ENCODE peak calls at places on chromosomes 3 and 15, in ten cellular contexts. One of them, this sample, is unnamed.

GRCh38 chr15:66503780-66504562 is 684 bp downstream of the RPL4 start:
- DNase-seq in activated T-cell treated with anti-CD3 and anti-CD28 coated beads for 1 hour: no peak
- DNase-seq in stromal cell of bone marrow: no peak
- DNase-seq in uterus: no peak
- DNase-seq in progenitor cell of endocrine pancreas: no peak
- DNase-seq in stimulated activated CD8-positive, alpha-beta memory T cell treated with anti-CD3 and anti-CD28 coated beads, Interleukin-7, amount 100 ng/mL, for 24 hours: no peak
- DNase-seq in islet precursor cell: peak
- DNase-seq in A549: no peak
- DNase-seq in SW 1271: no peak
- DNase-seq in pulmonary artery endothelial cell: no peak
- DNase-seq in this sample: no peak

GRCh38 chr3:23640472-23641146 is 165.1 kb upstream of the UBE2E1 start:
- DNase-seq in pulmonary artery endothelial cell: no peak
- DNase-seq in islet precursor cell: no peak
- DNase-seq in stimulated activated CD8-positive, alpha-beta memory T cell treated with anti-CD3 and anti-CD28 coated beads, Interleukin-7, amount 100 ng/mL, for 24 hours: no peak
- DNase-seq in uterus: no peak
- DNase-seq in stromal cell of bone marrow: no peak
- DNase-seq in SW 1271: no peak
- DNase-seq in A549: no peak
- DNase-seq in progenitor cell of endocrine pancreas: no peak
- DNase-seq in activated T-cell treated with anti-CD3 and anti-CD28 coated beads for 1 hour: no peak
- DNase-seq in this sample: no peak

GRCh38 chr3:105542604-105543003 is 175.9 kb downstream of the ALCAM start:
- DNase-seq in progenitor cell of endocrine pancreas: no peak
- DNase-seq in activated T-cell treated with anti-CD3 and anti-CD28 coated beads for 1 hour: no peak
- DNase-seq in stimulated activated CD8-positive, alpha-beta memory T cell treated with anti-CD3 and anti-CD28 coated beads, Interleukin-7, amount 100 ng/mL, for 24 hours: no peak
- DNase-seq in SW 1271: no peak
- DNase-seq in stromal cell of bone marrow: no peak
- DNase-seq in uterus: no peak
- DNase-seq in A549: no peak
- DNase-seq in islet precursor cell: no peak
- DNase-seq in pulmonary artery endothelial cell: no peak
- DNase-seq in this sample: no peak

GRCh38 chr15:48897144-48897814 is 19.3 kb downstream of the EID1 start:
- DNase-seq in uterus: no peak
- DNase-seq in progenitor cell of endocrine pancreas: no peak
- DNase-seq in SW 1271: no peak
- DNase-seq in stimulated activated CD8-positive, alpha-beta memory T cell treated with anti-CD3 and anti-CD28 coated beads, Interleukin-7, amount 100 ng/mL, for 24 hours: no peak
- DNase-seq in A549: no peak
- DNase-seq in islet precursor cell: no peak
- DNase-seq in pulmonary artery endothelial cell: no peak
- DNase-seq in stromal cell of bone marrow: peak
- DNase-seq in activated T-cell treated with anti-CD3 and anti-CD28 coated beads for 1 hour: no peak
- DNase-seq in this sample: no peak

GRCh38 chr3:29026959-29027358 is 253.9 kb upstream of the RBMS3 start:
- DNase-seq in activated T-cell treated with anti-CD3 and anti-CD28 coated beads for 1 hour: no peak
- DNase-seq in islet precursor cell: no peak
- DNase-seq in pulmonary artery endothelial cell: no peak
- DNase-seq in SW 1271: no peak
- DNase-seq in A549: no peak
- DNase-seq in stimulated activated CD8-positive, alpha-beta memory T cell treated with anti-CD3 and anti-CD28 coated beads, Interleukin-7, amount 100 ng/mL, for 24 hours: no peak
- DNase-seq in uterus: no peak
- DNase-seq in progenitor cell of endocrine pancreas: no peak
- DNase-seq in stromal cell of bone marrow: no peak
- DNase-seq in this sample: no peak

GRCh38 chr3:107994954-107995715 is 95.7 kb downstream of the CD47 start:
- DNase-seq in SW 1271: no peak
- DNase-seq in A549: no peak
- DNase-seq in stromal cell of bone marrow: no peak
- DNase-seq in pulmonary artery endothelial cell: no peak
- DNase-seq in stimulated activated CD8-positive, alpha-beta memory T cell treated with anti-CD3 and anti-CD28 coated beads, Interleukin-7, amount 100 ng/mL, for 24 hours: no peak
- DNase-seq in progenitor cell of endocrine pancreas: no peak
- DNase-seq in uterus: no peak
- DNase-seq in activated T-cell treated with anti-CD3 and anti-CD28 coated beads for 1 hour: no peak
- DNase-seq in islet precursor cell: no peak
- DNase-seq in this sample: no peak

GRCh38 chr3:127196002-127196401 is 3.1 kb downstream of the PRR23E start:
- DNase-seq in uterus: no peak
- DNase-seq in stromal cell of bone marrow: no peak
- DNase-seq in progenitor cell of endocrine pancreas: no peak
- DNase-seq in A549: no peak
- DNase-seq in stimulated activated CD8-positive, alpha-beta memory T cell treated with anti-CD3 and anti-CD28 coated beads, Interleukin-7, amount 100 ng/mL, for 24 hours: no peak
- DNase-seq in activated T-cell treated with anti-CD3 and anti-CD28 coated beads for 1 hour: no peak
- DNase-seq in pulmonary artery endothelial cell: no peak
- DNase-seq in islet precursor cell: peak
- DNase-seq in SW 1271: no peak
- DNase-seq in this sample: no peak

GRCh38 chr3:85475346-85475745 is 516.6 kb downstream of the CADM2 start:
- DNase-seq in A549: no peak
- DNase-seq in stimulated activated CD8-positive, alpha-beta memory T cell treated with anti-CD3 and anti-CD28 coated beads, Interleukin-7, amount 100 ng/mL, for 24 hours: no peak
- DNase-seq in progenitor cell of endocrine pancreas: no peak
- DNase-seq in pulmonary artery endothelial cell: no peak
- DNase-seq in SW 1271: no peak
- DNase-seq in islet precursor cell: no peak
- DNase-seq in stromal cell of bone marrow: no peak
- DNase-seq in uterus: no peak
- DNase-seq in activated T-cell treated with anti-CD3 and anti-CD28 coated beads for 1 hour: no peak
- DNase-seq in this sample: no peak

GRCh38 chr3:52892625-52893311 is 4.6 kb downstream of the STIMATE start:
- DNase-seq in stromal cell of bone marrow: no peak
- DNase-seq in activated T-cell treated with anti-CD3 and anti-CD28 coated beads for 1 hour: peak
- DNase-seq in progenitor cell of endocrine pancreas: no peak
- DNase-seq in islet precursor cell: peak
- DNase-seq in pulmonary artery endothelial cell: no peak
- DNase-seq in uterus: no peak
- DNase-seq in stimulated activated CD8-positive, alpha-beta memory T cell treated with anti-CD3 and anti-CD28 coated beads, Interleukin-7, amount 100 ng/mL, for 24 hours: no peak
- DNase-seq in A549: no peak
- DNase-seq in SW 1271: no peak
- DNase-seq in this sample: no peak

GRCh38 chr3:149224736-149225594 is 3.3 kb upstream of the CP start:
- DNase-seq in A549: peak
- DNase-seq in islet precursor cell: peak
- DNase-seq in uterus: no peak
- DNase-seq in stromal cell of bone marrow: no peak
- DNase-seq in progenitor cell of endocrine pancreas: no peak
- DNase-seq in stimulated activated CD8-positive, alpha-beta memory T cell treated with anti-CD3 and anti-CD28 coated beads, Interleukin-7, amount 100 ng/mL, for 24 hours: no peak
- DNase-seq in pulmonary artery endothelial cell: peak
- DNase-seq in activated T-cell treated with anti-CD3 and anti-CD28 coated beads for 1 hour: no peak
- DNase-seq in SW 1271: peak
- DNase-seq in this sample: no peak

GRCh38 chr3:29381595-29381994 is 100.7 kb downstream of the RBMS3 start:
- DNase-seq in stimulated activated CD8-positive, alpha-beta memory T cell treated with anti-CD3 and anti-CD28 coated beads, Interleukin-7, amount 100 ng/mL, for 24 hours: no peak
- DNase-seq in islet precursor cell: no peak
- DNase-seq in SW 1271: no peak
- DNase-seq in activated T-cell treated with anti-CD3 and anti-CD28 coated beads for 1 hour: no peak
- DNase-seq in stromal cell of bone marrow: no peak
- DNase-seq in pulmonary artery endothelial cell: peak
- DNase-seq in A549: no peak
- DNase-seq in uterus: no peak
- DNase-seq in progenitor cell of endocrine pancreas: no peak
- DNase-seq in this sample: no peak

GRCh38 chr15:85312486-85312885 is 67.9 kb upstream of the AKAP13 start:
- DNase-seq in pulmonary artery endothelial cell: no peak
- DNase-seq in SW 1271: no peak
- DNase-seq in activated T-cell treated with anti-CD3 and anti-CD28 coated beads for 1 hour: no peak
- DNase-seq in A549: no peak
- DNase-seq in islet precursor cell: no peak
- DNase-seq in stromal cell of bone marrow: no peak
- DNase-seq in stimulated activated CD8-positive, alpha-beta memory T cell treated with anti-CD3 and anti-CD28 coated beads, Interleukin-7, amount 100 ng/mL, for 24 hours: no peak
- DNase-seq in progenitor cell of endocrine pancreas: no peak
- DNase-seq in uterus: no peak
- DNase-seq in this sample: no peak

GRCh38 chr15:88449581-88449980 is 17.6 kb downstream of the MRPL46 start:
- DNase-seq in SW 1271: no peak
- DNase-seq in uterus: no peak
- DNase-seq in stromal cell of bone marrow: no peak
- DNase-seq in islet precursor cell: no peak
- DNase-seq in pulmonary artery endothelial cell: no peak
- DNase-seq in stimulated activated CD8-positive, alpha-beta memory T cell treated with anti-CD3 and anti-CD28 coated beads, Interleukin-7, amount 100 ng/mL, for 24 hours: no peak
- DNase-seq in A549: no peak
- DNase-seq in activated T-cell treated with anti-CD3 and anti-CD28 coated beads for 1 hour: no peak
- DNase-seq in progenitor cell of endocrine pancreas: no peak
- DNase-seq in this sample: no peak

GRCh38 chr3:177597325-177598109 is 400.2 kb upstream of the TBL1XR1 start:
- DNase-seq in uterus: peak
- DNase-seq in islet precursor cell: peak
- DNase-seq in progenitor cell of endocrine pancreas: no peak
- DNase-seq in SW 1271: no peak
- DNase-seq in activated T-cell treated with anti-CD3 and anti-CD28 coated beads for 1 hour: no peak
- DNase-seq in A549: no peak
- DNase-seq in pulmonary artery endothelial cell: no peak
- DNase-seq in stimulated activated CD8-positive, alpha-beta memory T cell treated with anti-CD3 and anti-CD28 coated beads, Interleukin-7, amount 100 ng/mL, for 24 hours: no peak
- DNase-seq in stromal cell of bone marrow: peak
- DNase-seq in this sample: no peak

GRCh38 chr3:16599694-16600093 is 5.5 kb downstream of the DAZL start:
- DNase-seq in activated T-cell treated with anti-CD3 and anti-CD28 coated beads for 1 hour: no peak
- DNase-seq in uterus: no peak
- DNase-seq in stimulated activated CD8-positive, alpha-beta memory T cell treated with anti-CD3 and anti-CD28 coated beads, Interleukin-7, amount 100 ng/mL, for 24 hours: no peak
- DNase-seq in A549: no peak
- DNase-seq in pulmonary artery endothelial cell: no peak
- DNase-seq in islet precursor cell: no peak
- DNase-seq in SW 1271: no peak
- DNase-seq in stromal cell of bone marrow: no peak
- DNase-seq in progenitor cell of endocrine pancreas: no peak
- DNase-seq in this sample: no peak

GRCh38 chr3:56303508-56303907 is 164.8 kb downstream of the ERC2 start:
- DNase-seq in pulmonary artery endothelial cell: no peak
- DNase-seq in A549: peak
- DNase-seq in islet precursor cell: peak
- DNase-seq in SW 1271: no peak
- DNase-seq in uterus: no peak
- DNase-seq in activated T-cell treated with anti-CD3 and anti-CD28 coated beads for 1 hour: no peak
- DNase-seq in stimulated activated CD8-positive, alpha-beta memory T cell treated with anti-CD3 and anti-CD28 coated beads, Interleukin-7, amount 100 ng/mL, for 24 hours: no peak
- DNase-seq in progenitor cell of endocrine pancreas: no peak
- DNase-seq in stromal cell of bone marrow: peak
- DNase-seq in this sample: no peak

GRCh38 chr3:41881233-41881821 is 80.6 kb downstream of the ULK4 start:
- DNase-seq in islet precursor cell: no peak
- DNase-seq in activated T-cell treated with anti-CD3 and anti-CD28 coated beads for 1 hour: no peak
- DNase-seq in stromal cell of bone marrow: peak
- DNase-seq in pulmonary artery endothelial cell: no peak
- DNase-seq in SW 1271: peak
- DNase-seq in stimulated activated CD8-positive, alpha-beta memory T cell treated with anti-CD3 and anti-CD28 coated beads, Interleukin-7, amount 100 ng/mL, for 24 hours: no peak
- DNase-seq in uterus: no peak
- DNase-seq in progenitor cell of endocrine pancreas: no peak
- DNase-seq in A549: peak
- DNase-seq in this sample: no peak

GRCh38 chr15:42955518-42955917 is 34.9 kb upstream of the TTBK2 start:
- DNase-seq in stromal cell of bone marrow: peak
- DNase-seq in uterus: no peak
- DNase-seq in stimulated activated CD8-positive, alpha-beta memory T cell treated with anti-CD3 and anti-CD28 coated beads, Interleukin-7, amount 100 ng/mL, for 24 hours: no peak
- DNase-seq in progenitor cell of endocrine pancreas: no peak
- DNase-seq in pulmonary artery endothelial cell: no peak
- DNase-seq in activated T-cell treated with anti-CD3 and anti-CD28 coated beads for 1 hour: no peak
- DNase-seq in islet precursor cell: no peak
- DNase-seq in SW 1271: no peak
- DNase-seq in A549: no peak
- DNase-seq in this sample: no peak

GRCh38 chr15:57054351-57054750 is 135.9 kb downstream of the TCF12 start:
- DNase-seq in pulmonary artery endothelial cell: no peak
- DNase-seq in progenitor cell of endocrine pancreas: no peak
- DNase-seq in SW 1271: no peak
- DNase-seq in islet precursor cell: no peak
- DNase-seq in A549: no peak
- DNase-seq in stromal cell of bone marrow: no peak
- DNase-seq in uterus: no peak
- DNase-seq in activated T-cell treated with anti-CD3 and anti-CD28 coated beads for 1 hour: no peak
- DNase-seq in stimulated activated CD8-positive, alpha-beta memory T cell treated with anti-CD3 and anti-CD28 coated beads, Interleukin-7, amount 100 ng/mL, for 24 hours: no peak
- DNase-seq in this sample: no peak

GRCh38 chr3:125958511-125959316 is 10.3 kb upstream of the ROPN1B start:
- DNase-seq in A549: no peak
- DNase-seq in activated T-cell treated with anti-CD3 and anti-CD28 coated beads for 1 hour: no peak
- DNase-seq in SW 1271: no peak
- DNase-seq in stromal cell of bone marrow: no peak
- DNase-seq in islet precursor cell: no peak
- DNase-seq in progenitor cell of endocrine pancreas: no peak
- DNase-seq in stimulated activated CD8-positive, alpha-beta memory T cell treated with anti-CD3 and anti-CD28 coated beads, Interleukin-7, amount 100 ng/mL, for 24 hours: no peak
- DNase-seq in pulmonary artery endothelial cell: no peak
- DNase-seq in uterus: no peak
- DNase-seq in this sample: no peak

GRCh38 chr3:105970283-105970682 is 101.5 kb upstream of the CBLB start:
- DNase-seq in SW 1271: no peak
- DNase-seq in stromal cell of bone marrow: peak
- DNase-seq in progenitor cell of endocrine pancreas: no peak
- DNase-seq in islet precursor cell: peak
- DNase-seq in pulmonary artery endothelial cell: no peak
- DNase-seq in A549: peak
- DNase-seq in activated T-cell treated with anti-CD3 and anti-CD28 coated beads for 1 hour: no peak
- DNase-seq in stimulated activated CD8-positive, alpha-beta memory T cell treated with anti-CD3 and anti-CD28 coated beads, Interleukin-7, amount 100 ng/mL, for 24 hours: no peak
- DNase-seq in uterus: no peak
- DNase-seq in this sample: no peak

GRCh38 chr3:17213102-17213501 is 328.3 kb downstream of the PLCL2 start:
- DNase-seq in stromal cell of bone marrow: no peak
- DNase-seq in SW 1271: no peak
- DNase-seq in A549: no peak
- DNase-seq in uterus: no peak
- DNase-seq in islet precursor cell: no peak
- DNase-seq in stimulated activated CD8-positive, alpha-beta memory T cell treated with anti-CD3 and anti-CD28 coated beads, Interleukin-7, amount 100 ng/mL, for 24 hours: no peak
- DNase-seq in pulmonary artery endothelial cell: no peak
- DNase-seq in progenitor cell of endocrine pancreas: no peak
- DNase-seq in activated T-cell treated with anti-CD3 and anti-CD28 coated beads for 1 hour: no peak
- DNase-seq in this sample: no peak

GRCh38 chr15:85581495-85581894 is 201.1 kb downstream of the AKAP13 start:
- DNase-seq in stimulated activated CD8-positive, alpha-beta memory T cell treated with anti-CD3 and anti-CD28 coated beads, Interleukin-7, amount 100 ng/mL, for 24 hours: no peak
- DNase-seq in uterus: peak
- DNase-seq in pulmonary artery endothelial cell: no peak
- DNase-seq in A549: no peak
- DNase-seq in activated T-cell treated with anti-CD3 and anti-CD28 coated beads for 1 hour: no peak
- DNase-seq in stromal cell of bone marrow: no peak
- DNase-seq in islet precursor cell: no peak
- DNase-seq in SW 1271: no peak
- DNase-seq in progenitor cell of endocrine pancreas: no peak
- DNase-seq in this sample: no peak

GRCh38 chr3:120498947-120499346 is 48.2 kb upstream of the FSTL1 start:
- DNase-seq in stimulated activated CD8-positive, alpha-beta memory T cell treated with anti-CD3 and anti-CD28 coated beads, Interleukin-7, amount 100 ng/mL, for 24 hours: no peak
- DNase-seq in stromal cell of bone marrow: peak
- DNase-seq in A549: peak
- DNase-seq in SW 1271: no peak
- DNase-seq in uterus: peak
- DNase-seq in activated T-cell treated with anti-CD3 and anti-CD28 coated beads for 1 hour: no peak
- DNase-seq in islet precursor cell: peak
- DNase-seq in pulmonary artery endothelial cell: peak
- DNase-seq in progenitor cell of endocrine pancreas: no peak
- DNase-seq in this sample: no peak

GRCh38 chr3:38015485-38015884 is 14.0 kb downstream of the PLCD1 start:
- DNase-seq in islet precursor cell: no peak
- DNase-seq in stromal cell of bone marrow: no peak
- DNase-seq in SW 1271: no peak
- DNase-seq in pulmonary artery endothelial cell: no peak
- DNase-seq in uterus: no peak
- DNase-seq in activated T-cell treated with anti-CD3 and anti-CD28 coated beads for 1 hour: no peak
- DNase-seq in progenitor cell of endocrine pancreas: no peak
- DNase-seq in stimulated activated CD8-positive, alpha-beta memory T cell treated with anti-CD3 and anti-CD28 coated beads, Interleukin-7, amount 100 ng/mL, for 24 hours: no peak
- DNase-seq in A549: no peak
- DNase-seq in this sample: no peak

This sample was measured in hypothalamus.